ENCODE peak calls at places on chromosomes 4 and X, in five cellular contexts. I, Y, P, M and E are unnamed samples.

GRCh38 chrX:47206316-47206715 is 12.2 kb upstream of the CDK16 start:
- DNase-seq in I (no peak), Y (no peak), P (no peak), M (no peak), E (no peak)

GRCh38 chrX:19829817-19830216 is 57.6 kb downstream of the SH3KBP1 start:
- DNase-seq in I (no peak), Y (no peak), P (no peak), M (no peak), E (no peak)

GRCh38 chr4:173052439-173052838 is 116.2 kb upstream of the GALNT7 start:
- DNase-seq in I (no peak), Y (no peak), P (no peak), M (no peak), E (no peak)

GRCh38 chrX:11666180-11666579 is 460 bp upstream of the ARHGAP6 start:
- DNase-seq in I (no peak), Y (no peak), P (no peak), M (no peak), E (peak; percentile 44)

GRCh38 chr4:88779431-88779830 is 81.8 kb upstream of the NAP1L5 start:
- DNase-seq in I (no peak), Y (no peak), P (no peak), M (no peak), E (no peak)

GRCh38 chr4:55183926-55184599 is 58.7 kb upstream of the KDR start:
- DNase-seq in I (no peak), Y (no peak), P (no peak), M (no peak), E (peak; percentile 69)

GRCh38 chr4:25654031-25654970 is 1.4 kb upstream of the SLC34A2 start:
- DNase-seq in I (no peak), Y (no peak), P (no peak), M (no peak), E (peak; percentile 46)

GRCh38 chr4:92830771-92831170 is 527.0 kb downstream of the GRID2 start:
- DNase-seq in I (no peak), Y (no peak), P (no peak), M (no peak), E (no peak)

GRCh38 chr4:39446842-39447573 is 11.7 kb downstream of the RPL9 start:
- DNase-seq in I (no peak), Y (peak; percentile 48), P (peak; percentile 74), M (no peak), E (peak; percentile 91)

GRCh38 chr4:148052448-148052847 is 320.6 kb downstream of the ARHGAP10 start:
- DNase-seq in I (no peak), Y (no peak), P (no peak), M (no peak), E (no peak)

GRCh38 chr4:64146030-64146429 is 263.2 kb downstream of the TECRL start:
- DNase-seq in I (no peak), Y (no peak), P (no peak), M (no peak), E (no peak)

GRCh38 chr4:3021127-3021526 is 53.2 kb downstream of the HTT-AS start:
- DNase-seq in I (no peak), Y (no peak), P (no peak), M (no peak), E (no peak)

GRCh38 chr4:101271516-101271915 is 75.8 kb downstream of the PPP3CA start:
- DNase-seq in I (no peak), Y (no peak), P (no peak), M (peak; percentile 37), E (peak; percentile 56)

GRCh38 chrX:134908235-134908834 is 82.5 kb upstream of the SMIM10 start:
- DNase-seq in I (peak; percentile 29), Y (no peak), P (no peak), M (no peak), E (no peak)

GRCh38 chrX:148874621-148875020 is 374.2 kb downstream of the AFF2 start:
- DNase-seq in I (no peak), Y (no peak), P (no peak), M (no peak), E (no peak)

GRCh38 chrX:11968991-11969390 is 169.3 kb upstream of the FRMPD4 start:
- DNase-seq in I (no peak), Y (no peak), P (no peak), M (no peak), E (no peak)

GRCh38 chr4:22077571-22077970 is 129.0 kb upstream of the KCNIP4 start:
- DNase-seq in I (no peak), Y (no peak), P (no peak), M (no peak), E (no peak)

GRCh38 chr4:30801876-30802275 is 81.7 kb downstream of the PCDH7 start:
- DNase-seq in I (no peak), Y (no peak), P (no peak), M (no peak), E (no peak)

GRCh38 chr4:114694770-114695169 is 96.2 kb downstream of the UGT8 start:
- DNase-seq in I (peak; percentile 5), Y (peak; percentile 11), P (no peak), M (peak; percentile 12), E (peak; percentile 62)

GRCh38 chr4:114384629-114385028 is 214.0 kb upstream of the UGT8 start:
- DNase-seq in I (no peak), Y (no peak), P (no peak), M (peak; percentile 18), E (peak; percentile 56)

GRCh38 chr4:20615492-20616136 is 84.6 kb upstream of the PACRGL start:
- DNase-seq in I (no peak), Y (no peak), P (no peak), M (peak; percentile 1), E (no peak)

GRCh38 chr4:3766791-3767561 is 791 bp downstream of the ADRA2C start:
- DNase-seq in I (no peak), Y (no peak), P (no peak), M (no peak), E (peak; percentile 89)

GRCh38 chr4:33369366-33369899 is 2649.3 kb downstream of the PCDH7 start:
- DNase-seq in I (no peak), Y (no peak), P (no peak), M (no peak), E (no peak)

GRCh38 chrX:49727847-49728246 is 32.1 kb upstream of the PAGE1 start:
- DNase-seq in I (no peak), Y (no peak), P (no peak), M (no peak), E (no peak)

GRCh38 chr4:126888968-126889367 is 743.8 kb upstream of the INTU start:
- DNase-seq in I (no peak), Y (no peak), P (no peak), M (no peak), E (no peak)

GRCh38 chr4:146029939-146030710 is 91.5 kb upstream of the ZNF827 start:
- DNase-seq in I (no peak), Y (peak; percentile 48), P (no peak), M (no peak), E (peak; percentile 70)

GRCh38 chr4:93605163-93605562 is 223.4 kb upstream of the ATOH1 start:
- DNase-seq in I (no peak), Y (no peak), P (no peak), M (no peak), E (no peak)

GRCh38 chr4:37383579-37384229 is 139.2 kb downstream of the NWD2 start:
- DNase-seq in I (peak; percentile 27), Y (no peak), P (no peak), M (peak; percentile 30), E (peak; percentile 84)

GRCh38 chr4:117324851-117325491 is 239.6 kb upstream of the TRAM1L1 start:
- DNase-seq in I (no peak), Y (no peak), P (no peak), M (no peak), E (no peak)

GRCh38 chr4:42995343-42995944 is 102.9 kb downstream of the GRXCR1 start:
- DNase-seq in I (peak; percentile 13), Y (no peak), P (no peak), M (peak; percentile 12), E (peak; percentile 70)

GRCh38 chr4:1594871-1595788 is 89.0 kb downstream of the FAM53A start:
- DNase-seq in I (no peak), Y (no peak), P (no peak), M (no peak), E (no peak)

GRCh38 chr4:78938474-78938867 is 767 bp downstream of the PAQR3 start:
- DNase-seq in I (no peak), Y (no peak), P (no peak), M (no peak), E (no peak)

GRCh38 chr4:40744218-40744617 is 5.5 kb upstream of the NSUN7 start:
- DNase-seq in I (no peak), Y (no peak), P (no peak), M (no peak), E (no peak)
- TF ChIP-seq POLR2AphosphoS5 in I (no peak), Y (no peak), P (no peak), M (no peak), E (no peak)

GRCh38 chr4:121154103-121154515 is 10.0 kb downstream of the TNIP3 start:
- DNase-seq in I (no peak), Y (peak; percentile 24), P (no peak), M (no peak), E (no peak)
- H3K4me2 ChIP-seq in I (no peak overlapping the region), Y (no peak overlapping the region), P (no peak overlapping the region), M (no peak overlapping the region), E (no peak overlapping the region)

GRCh38 chrX:110087485-110088356 is 84.8 kb downstream of the TMEM164 start:
- DNase-seq in I (no peak), Y (no peak), P (no peak), M (no peak), E (no peak)

GRCh38 chrX:110082156-110082555 is 79.2 kb downstream of the TMEM164 start:
- DNase-seq in I (no peak), Y (no peak), P (no peak), M (no peak), E (no peak)

GRCh38 chrX:110086162-110086915 is 83.4 kb downstream of the TMEM164 start:
- DNase-seq in I (no peak), Y (no peak), P (no peak), M (peak; percentile 73), E (no peak)

GRCh38 chrX:110089656-110090404 is 86.9 kb downstream of the TMEM164 start:
- DNase-seq in I (peak; percentile 31), Y (no peak), P (no peak), M (no peak), E (no peak)

DNA sequence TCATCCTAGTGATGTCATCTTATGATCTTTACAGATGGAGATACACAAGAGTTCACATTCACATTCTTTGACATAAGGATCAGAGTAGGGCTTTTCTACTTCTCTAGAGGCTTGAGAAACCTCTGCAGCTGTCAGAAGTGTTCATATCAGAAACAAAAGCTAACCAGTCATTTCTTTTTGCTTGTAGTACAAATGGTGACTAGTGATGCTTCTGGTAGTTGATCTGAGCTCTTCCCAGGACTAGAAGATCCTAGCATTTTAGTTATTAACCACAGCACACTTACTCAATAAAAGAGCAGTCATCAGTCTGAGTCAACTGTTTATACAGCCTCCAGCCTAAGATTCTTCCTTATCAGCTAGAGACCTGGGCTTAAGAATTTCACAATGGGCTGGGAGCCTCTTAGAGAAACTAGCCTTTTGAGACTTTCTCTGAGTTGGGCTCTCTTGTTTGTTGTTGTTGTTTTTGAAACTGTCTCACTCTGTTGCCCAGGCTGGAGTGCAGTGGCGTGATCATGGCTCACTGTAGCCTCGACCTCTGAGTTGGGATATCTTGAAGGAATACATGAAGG is 84.1 kb downstream of the TMEM164 start:
- DNase-seq in I (peak; percentile 54), Y (no peak), P (no peak), M (peak; percentile 12), E (peak; percentile 8)
- TF ChIP-seq CREB1 in I (no peak), Y (no peak), P (no peak), M (no peak), E (no peak)

DNA sequence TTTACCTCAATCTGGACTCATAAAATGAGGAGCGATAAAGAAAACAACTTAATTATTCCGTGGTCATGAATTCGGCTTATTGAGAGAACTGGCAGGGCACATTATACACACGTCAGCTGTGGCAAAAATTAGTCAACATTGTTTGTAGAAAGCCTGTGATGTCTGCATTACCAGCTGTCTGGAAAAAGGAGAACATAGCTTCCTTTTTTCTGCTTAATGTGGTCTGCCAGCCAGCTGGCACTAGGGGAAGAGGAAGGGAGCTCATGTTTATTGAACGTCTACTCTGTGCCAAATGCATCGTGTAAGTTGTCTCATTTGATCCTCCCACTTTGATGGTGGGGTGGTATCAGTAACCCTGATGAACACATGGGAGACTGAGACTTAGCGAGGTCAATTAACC is 367.6 kb downstream of the ARHGAP24 start:
- DNase-seq in I (no peak), Y (no peak), P (no peak), M (no peak), E (no peak)
- TF ChIP-seq POLR2AphosphoS5 in I (no peak), Y (no peak), P (no peak), M (no peak), E (no peak)